ENCODE peak calls at places on chromosomes 11 and 22, in four cellular contexts. V, L, T and F are unnamed samples.

GRCh38 chr22:38126928-38127668 is 16.6 kb upstream of the BAIAP2L2 start:
- DNase-seq in T (no peak), L (no peak), V (no peak), F (no peak)

GRCh38 chr11:122721964-122722266 is 66.4 kb downstream of the UBASH3B start:
- DNase-seq in T (no peak), L (no peak), V (no peak), F (no peak)

GRCh38 chr11:57311109-57311936 is 13.4 kb downstream of the TNKS1BP1 start:
- DNase-seq in L (peak), T (peak), V (no peak), F (peak)

GRCh38 chr11:130706572-130706971 is 209.7 kb downstream of the SNX19 start:
- DNase-seq in T (no peak), V (no peak), L (no peak), F (no peak)

GRCh38 chr11:124398924-124399323 is at the start of gene OR8B3:
- DNase-seq in T (no peak), L (no peak), V (no peak), F (no peak)

GRCh38 chr11:48036466-48036865 is 56.1 kb downstream of the PTPRJ start:
- DNase-seq in L (no peak), V (no peak), T (no peak), F (no peak)

GRCh38 chr11:3156661-3157311 is 8.3 kb downstream of the OSBPL5 start:
- DNase-seq in V (no peak), T (no peak), L (no peak), F (no peak)

GRCh38 chr22:29267462-29267857 is 321 bp downstream of the RHBDD3 start:
- DNase-seq in T (no peak), L (no peak), V (no peak), F (no peak)

GRCh38 chr11:14942735-14943134 is 29.4 kb downstream of the CALCA start:
- DNase-seq in L (no peak), T (no peak), V (no peak), F (no peak)

GRCh38 chr22:24445481-24446290 is 18.3 kb downstream of the ADORA2A start:
- DNase-seq in V (no peak), T (no peak), L (peak), F (peak)

GRCh38 chr11:27553186-27553585 is 46.6 kb upstream of the LIN7C start:
- DNase-seq in V (no peak), T (no peak), L (no peak), F (no peak)

GRCh38 chr22:25407859-25408229 is 156.6 kb upstream of the GRK3 start:
- DNase-seq in T (peak), L (no peak), V (no peak), F (no peak)

GRCh38 chr22:42895541-42895981 is 38.5 kb upstream of the ARFGAP3 start:
- DNase-seq in L (no peak), T (no peak), V (no peak), F (no peak)

GRCh38 chr11:10688401-10688800 is 5.2 kb downstream of the IRAG1 start:
- DNase-seq in T (peak), V (no peak), L (no peak), F (no peak)

GRCh38 chr11:121575250-121575962 is 122.6 kb upstream of the SORL1-AS1 start:
- DNase-seq in L (no peak), V (no peak), T (no peak), F (no peak)

GRCh38 chr11:27183672-27184457 is 143.2 kb downstream of the BBOX1 start:
- DNase-seq in L (peak), T (peak), V (peak), F (peak)

GRCh38 chr11:22466809-22467208 is 128.6 kb downstream of the SLC17A6 start:
- DNase-seq in V (no peak), L (no peak), T (no peak), F (no peak)

GRCh38 chr22:25409240-25409639 is 155.2 kb upstream of the GRK3 start:
- DNase-seq in V (no peak), T (no peak), L (no peak), F (no peak)

GRCh38 chr11:8101421-8101820 is 20.4 kb downstream of the TUB start:
- DNase-seq in L (no peak), V (no peak), T (no peak), F (no peak)

GRCh38 chr11:94563176-94563847 is 3.9 kb upstream of the PIWIL4 start:
- DNase-seq in T (peak), L (no peak), V (no peak), F (no peak)

GRCh38 chr11:113701491-113701890 is 4.6 kb downstream of the TMPRSS5 start:
- DNase-seq in T (no peak), L (no peak), V (no peak), F (no peak)

GRCh38 chr11:12811861-12812260 is 137.6 kb downstream of the TEAD1 start:
- DNase-seq in V (peak), T (no peak), L (no peak), F (no peak)

GRCh38 chr11:117117681-117118080 is 19.5 kb upstream of the SIK3 start:
- DNase-seq in L (no peak), V (no peak), T (no peak), F (no peak)

GRCh38 chr11:118434553-118435232 is 1.6 kb upstream of the KMT2A start:
- DNase-seq in V (peak), T (peak), L (no peak), F (peak)

GRCh38 chr22:40289991-40290459 is 56.3 kb upstream of the ADSL start:
- DNase-seq in L (no peak), T (no peak), V (no peak), F (peak)

GRCh38 chr11:13834463-13834862 is 128.1 kb upstream of the SPON1 start:
- DNase-seq in V (no peak), L (peak), T (peak), F (no peak)

GRCh38 chr11:7892751-7893356 is 38.2 kb downstream of the OR10A6 start:
- DNase-seq in T (peak), V (peak), L (peak), F (peak)

GRCh38 chr11:95229199-95230053 is 1.6 kb downstream of the SESN3 start:
- DNase-seq in V (peak), T (peak), L (peak), F (no peak)

GRCh38 chr11:12786450-12786849 is 112.2 kb downstream of the TEAD1 start:
- DNase-seq in V (no peak), T (no peak), L (no peak), F (no peak)

GRCh38 chr11:121032546-121032945 is 8.6 kb downstream of the TBCEL start:
- DNase-seq in L (no peak), T (no peak), V (no peak), F (no peak)

GRCh38 chr11:30653606-30654005 is 67.5 kb upstream of the MPPED2 start:
- DNase-seq in V (peak), T (peak), L (no peak), F (no peak)

GRCh38 chr11:8292351-8292750 is 28.7 kb upstream of the LMO1 start:
- DNase-seq in V (no peak), L (no peak), T (no peak), F (no peak)

DNA sequence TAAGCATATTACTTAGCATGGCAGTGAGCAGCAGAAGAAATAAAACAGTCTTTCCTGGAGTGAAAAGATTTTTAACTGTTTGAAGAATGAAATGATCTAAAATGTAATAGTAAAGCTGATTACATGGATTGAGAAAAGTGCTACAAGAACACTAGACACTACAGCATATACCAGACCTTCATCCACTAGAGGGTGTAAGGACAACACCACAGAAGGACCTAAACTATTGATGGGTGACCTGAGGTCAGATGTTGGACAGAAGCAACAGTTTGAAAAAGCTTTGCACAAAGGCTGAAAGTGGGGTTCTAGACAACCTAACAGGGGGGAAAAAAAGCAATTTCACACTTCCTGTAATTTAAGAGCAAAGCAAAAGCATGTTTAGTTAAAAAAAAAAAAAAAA is 97.7 kb downstream of the RBFOX2 start:
- DNase-seq in V (peak), T (peak), L (peak), F (peak)
- TF ChIP-seq CTCF in V (peak), T (peak), L (peak), F (peak)

DNA sequence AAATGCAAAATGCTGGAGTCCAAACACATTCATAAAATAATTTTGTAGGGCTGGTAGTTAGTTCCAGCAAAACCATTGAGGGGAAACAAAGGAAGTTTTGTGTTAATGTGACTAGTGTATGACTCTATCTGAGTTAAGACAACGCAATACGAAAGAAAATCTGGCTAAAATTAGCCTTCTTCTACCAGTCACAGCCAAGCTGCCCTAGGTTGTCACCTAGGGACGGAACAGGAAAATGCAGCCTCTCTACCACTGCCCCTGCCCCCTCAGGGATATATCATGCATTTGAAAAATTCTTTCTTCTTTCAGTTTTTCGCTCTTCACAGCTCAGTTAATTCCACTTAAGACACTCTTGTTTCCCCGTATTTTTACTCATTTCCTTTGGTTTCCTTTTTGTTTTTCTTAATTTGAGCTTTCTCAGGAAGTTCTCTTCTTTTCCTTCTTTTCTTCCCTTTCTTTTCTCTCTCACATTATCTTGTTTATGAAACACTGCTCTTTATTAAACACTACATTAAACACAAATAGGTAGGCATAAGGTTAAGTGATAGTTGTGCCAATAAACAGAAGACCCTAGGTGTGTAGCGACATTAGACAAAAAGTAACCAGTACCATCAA is 30.6 kb downstream of the KIRREL3 start:
- DNase-seq in V (peak), T (peak), L (peak), F (no peak)
- TF ChIP-seq CTCF in V (peak), T (peak), L (peak), F (no peak)

DNA sequence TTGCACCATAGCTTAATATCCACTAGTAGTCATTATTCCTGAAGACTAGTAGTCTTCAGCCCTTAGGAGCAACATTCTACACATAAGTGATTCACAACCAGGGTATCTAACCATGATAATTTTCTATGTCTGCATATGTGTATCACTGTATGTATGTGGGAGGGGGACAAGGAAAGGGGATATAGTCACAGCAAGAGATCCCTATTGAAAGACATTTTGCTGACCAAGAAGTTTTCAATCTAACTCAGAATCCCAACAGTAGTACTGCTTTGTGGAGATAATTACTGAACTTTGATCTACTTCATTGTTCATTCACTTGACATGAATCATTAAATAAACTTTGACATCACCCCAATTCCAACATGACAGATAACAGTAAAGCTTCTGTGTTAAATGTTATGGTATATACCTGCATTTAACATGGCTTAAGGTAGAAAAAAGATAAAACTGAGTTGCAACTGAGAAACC is 10.3 kb downstream of the PIK3C2A start:
- DNase-seq in T (no peak), V (no peak), L (no peak), F (no peak)
- TF ChIP-seq CTCF in T (no peak), V (no peak), L (no peak), F (no peak)

GRCh38 chr11:44071157-44071556 is 5.1 kb downstream of the ACCS start:
- DNase-seq in T (peak), V (no peak), L (no peak), F (no peak)
- TF ChIP-seq CTCF in T (peak), V (no peak), L (no peak), F (no peak)

GRCh38 chr22:50245214-50246072 is 620 bp upstream of the TUBGCP6 start:
- DNase-seq in T (no peak), V (peak), L (peak), F (no peak)

GRCh38 chr22:50243704-50244419 is 961 bp downstream of the TUBGCP6 start:
- DNase-seq in T (no peak), V (no peak), L (no peak), F (no peak)

GRCh38 chr22:50242406-50242949 is 2.3 kb downstream of the TUBGCP6 start:
- DNase-seq in L (no peak), V (no peak), T (no peak), F (no peak)

GRCh38 chr22:50246242-50247175 is 1.7 kb upstream of the TUBGCP6 start:
- DNase-seq in V (no peak), T (peak), L (no peak), F (no peak)

GRCh38 chr22:50244420-50245213 is at the start of gene TUBGCP6:
- DNase-seq in V (peak), L (peak), T (peak), F (peak)
- TF ChIP-seq CTCF in V (peak), L (peak), T (peak), F (no peak)

GRCh38 chr11:111162306-111162705 is 83.2 kb upstream of the POU2AF2 start:
- DNase-seq in T (no peak), V (no peak), L (no peak), F (no peak)
- TF ChIP-seq CTCF in T (no peak), V (no peak), L (no peak), F (no peak)